ENCODE peak calls at places on chromosomes 7 and 10, in five cellular contexts. S is fibroblast of lung, O is uterus, I is hepatocyte, Q is esophagus squamous epithelium. A is an unnamed sample.

GRCh38 chr7:152313879-152314604 is 121.8 kb downstream of the KMT2C start:
- DNase-seq in S (peak; percentile 94), O (peak; percentile 47), I (peak; percentile 42), Q (no peak), A (peak; percentile 85)

GRCh38 chr7:13016633-13017324 is 329.3 kb downstream of the ARL4A start:
- DNase-seq in S (peak; percentile 66), Q (no peak), O (no peak), I (peak; percentile 29), A (peak; percentile 69)

GRCh38 chr10:27470890-27471289 is 33.2 kb upstream of the RAB18 start:
- DNase-seq in I (no peak), Q (no peak), O (no peak), S (no peak), A (no peak)

GRCh38 chr7:99102361-99102760 is 41.5 kb downstream of the SMURF1 start:
- DNase-seq in O (no peak), Q (no peak), I (no peak), S (no peak), A (no peak)

GRCh38 chr7:1050254-1050906 is 6.0 kb downstream of the GPR146 start:
- DNase-seq in S (no peak), Q (no peak), I (no peak), O (no peak), A (no peak)

GRCh38 chr7:34260282-34260681 is 354.9 kb downstream of the BMPER start:
- DNase-seq in I (peak; percentile 12), S (peak; percentile 96), O (no peak), Q (no peak), A (peak; percentile 92)

GRCh38 chr7:117132385-117133120 is 179.3 kb downstream of the ST7 start:
- DNase-seq in Q (no peak), O (no peak), S (peak; percentile 97), I (no peak), A (peak; percentile 93)

GRCh38 chr7:134780166-134780853 is 876 bp downstream of the CALD1 start:
- DNase-seq in I (no peak), S (no peak), Q (no peak), O (no peak), A (peak; percentile 49)

GRCh38 chr10:48199580-48200377 is 74.7 kb downstream of the FRMPD2 start:
- DNase-seq in Q (no peak), I (peak; percentile 44), O (no peak), S (peak; percentile 51), A (peak; percentile 66)

GRCh38 chr10:93992400-93993030 is 1.2 kb upstream of the PLCE1 start:
- DNase-seq in Q (no peak), I (no peak), S (peak; percentile 29), O (no peak), A (peak; percentile 50)
- TF ChIP-seq CTCF in Q (no peak), I (peak; percentile 13), S (peak; percentile 16), O (peak; percentile 14), A (peak; percentile 21)

GRCh38 chr7:132877578-132877977 is 204.3 kb downstream of the CHCHD3 start:
- DNase-seq in S (no peak), I (no peak), O (no peak), Q (no peak), A (no peak)
- H3K4me3 ChIP-seq in S (no peak overlapping the region), I (no peak overlapping the region), O (no peak overlapping the region), Q (no peak overlapping the region), A (no peak overlapping the region)

GRCh38 chr7:48141551-48141950 is 29.7 kb upstream of the ABCA13 start:
- DNase-seq in O (no peak), S (no peak), Q (no peak), I (no peak), A (no peak)

GRCh38 chr7:48144291-48144768 is 26.9 kb upstream of the ABCA13 start:
- DNase-seq in S (no peak), O (no peak), I (peak; percentile 74), Q (no peak), A (no peak)

GRCh38 chr7:48140001-48140681 is 31.1 kb upstream of the ABCA13 start:
- DNase-seq in S (peak; percentile 13), Q (no peak), I (peak; percentile 64), O (no peak), A (peak; percentile 10)

DNA sequence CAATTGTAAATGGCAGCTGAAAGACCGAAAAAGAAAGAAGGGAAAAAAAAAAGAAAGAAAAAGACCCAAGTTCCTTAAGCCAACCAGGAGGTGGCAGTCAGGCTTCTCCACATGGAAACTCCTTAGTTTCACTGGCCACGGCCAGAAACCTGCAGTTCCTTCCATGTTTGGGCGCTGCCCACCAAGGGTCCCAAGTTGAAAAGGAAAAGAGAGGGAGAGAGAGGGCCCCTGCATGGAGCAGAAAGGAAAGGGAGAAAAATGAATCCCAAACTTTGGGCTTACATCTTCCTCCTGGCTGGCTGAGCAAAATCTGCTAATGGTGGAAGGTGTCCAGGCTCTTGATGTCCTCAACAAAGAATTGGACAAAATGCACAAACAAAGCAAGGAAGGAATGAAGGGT is 31.8 kb upstream of the ABCA13 start:
- DNase-seq in S (peak; percentile 20), Q (no peak), O (no peak), I (peak; percentile 25), A (no peak)
- TF ChIP-seq CTCF in S (peak; percentile 37), Q (no peak), O (no peak), I (peak; percentile 42), A (peak; percentile 33)

DNA sequence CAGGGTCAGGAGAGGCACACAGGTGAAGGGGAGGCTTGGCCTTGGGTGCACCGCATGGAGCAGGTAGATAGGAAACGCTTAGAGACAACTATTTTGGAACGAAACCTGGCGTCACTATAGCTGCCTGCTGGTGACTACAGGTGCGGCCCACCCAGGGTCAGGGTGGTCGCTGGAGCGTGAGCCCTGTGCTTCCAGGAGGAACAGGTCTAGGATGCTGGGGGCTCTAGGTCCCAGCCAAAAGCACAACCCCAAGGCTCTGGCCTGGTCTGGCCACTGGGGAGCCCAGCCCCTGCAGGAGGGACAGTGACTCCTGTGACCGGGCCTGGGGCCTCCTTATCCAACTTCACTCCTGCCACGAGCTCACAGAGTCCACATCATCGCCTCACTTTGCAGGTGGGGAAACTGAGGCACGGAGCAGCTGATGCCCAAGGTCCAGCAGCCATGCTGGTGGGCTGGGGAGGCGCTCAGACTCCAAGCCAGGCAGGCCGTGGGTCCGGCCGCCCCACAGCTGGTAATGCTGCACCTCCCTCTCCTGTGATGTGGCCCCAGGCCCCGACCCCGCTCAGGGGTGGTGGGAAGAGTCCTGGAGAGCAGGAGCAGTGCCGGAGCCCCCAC is 9.0 kb downstream of the LFNG start:
- DNase-seq in I (no peak), S (no peak), Q (no peak), O (no peak), A (no peak)
- H3K4me3 ChIP-seq in I (no peak overlapping the region), S (no peak overlapping the region), Q (no peak overlapping the region), O (no peak overlapping the region), A (no peak overlapping the region)

DNA sequence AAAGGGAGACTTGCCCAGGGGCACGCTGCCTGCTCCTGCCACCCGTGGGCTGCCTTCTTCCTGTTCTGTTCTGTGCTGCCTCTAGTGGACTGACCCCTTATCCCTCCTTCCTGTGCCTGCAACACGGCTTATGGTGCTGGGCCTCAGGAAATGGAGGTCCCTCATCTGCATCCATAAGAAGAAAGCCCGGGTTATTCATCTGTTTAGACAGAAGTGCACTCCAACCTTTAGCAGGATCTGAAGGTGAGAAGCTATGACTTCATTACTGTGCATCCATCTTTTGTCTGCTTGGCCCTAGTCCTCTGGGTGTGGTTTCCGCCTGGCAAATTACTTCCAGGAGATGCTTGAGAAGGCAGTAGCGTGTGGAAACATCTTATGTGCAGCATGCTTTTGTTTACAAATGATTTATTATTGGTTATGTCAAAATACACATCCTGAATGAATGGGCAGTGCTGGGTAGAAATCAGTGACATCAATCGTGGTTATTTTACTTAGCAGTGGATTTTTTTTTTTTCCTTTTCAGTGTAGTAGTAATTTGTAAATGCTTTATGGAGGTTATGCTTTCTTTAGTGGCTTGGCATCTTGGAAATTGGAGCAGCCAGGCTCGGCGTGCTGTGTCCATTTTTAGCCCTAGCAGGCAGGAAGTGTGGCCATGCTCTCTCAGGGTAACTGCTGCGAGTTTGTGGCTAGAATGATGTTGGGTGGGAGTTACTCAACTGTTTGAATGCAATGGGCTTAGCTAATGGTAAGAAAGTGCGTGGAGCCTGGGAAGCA is 12.7 kb downstream of the PTPRE start:
- DNase-seq in Q (no peak), O (no peak), I (no peak), S (peak; percentile 90), A (peak; percentile 77)
- TF ChIP-seq CTCF in Q (no peak), O (no peak), I (peak; percentile 24), S (peak; percentile 7), A (peak; percentile 36)

DNA sequence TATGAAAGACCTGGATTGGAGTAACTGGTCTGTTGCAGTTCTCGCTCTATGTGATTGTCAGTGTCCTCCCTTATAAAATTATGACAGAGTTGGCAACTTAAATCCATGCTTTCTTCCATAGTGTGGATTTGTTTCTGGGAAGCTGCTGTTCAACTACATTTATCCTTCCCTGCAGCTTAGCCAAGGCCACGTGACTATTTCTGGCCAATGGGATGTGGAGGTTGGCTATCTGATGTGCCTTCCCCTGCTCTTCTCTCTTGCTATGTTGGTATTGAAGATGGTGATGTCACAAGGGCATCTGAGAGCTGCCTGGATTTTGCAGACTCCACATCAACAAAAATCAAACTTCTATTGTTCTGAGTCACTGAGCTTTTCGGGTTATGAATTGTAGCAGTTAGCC is 164.9 kb upstream of the RHOBTB1 start:
- DNase-seq in I (no peak), Q (no peak), O (no peak), S (peak; percentile 12), A (no peak)
- H3K4me3 ChIP-seq in I (no peak overlapping the region), Q (no peak overlapping the region), O (no peak overlapping the region), S (no peak overlapping the region), A (no peak overlapping the region)

GRCh38 chr10:78330884-78331283 is 297.2 kb downstream of the RPS24 start:
- DNase-seq in I (no peak), S (no peak), Q (no peak), O (no peak), A (no peak)

GRCh38 chr10:78328592-78329404 is 295.1 kb downstream of the RPS24 start:
- DNase-seq in S (no peak), I (no peak), O (no peak), Q (no peak), A (no peak)

GRCh38 chr10:78327778-78328591 is 294.3 kb downstream of the RPS24 start:
- DNase-seq in I (no peak), O (no peak), Q (no peak), S (no peak), A (no peak)

GRCh38 chr10:78321500-78321899 is 287.8 kb downstream of the RPS24 start:
- DNase-seq in S (no peak), I (no peak), O (no peak), Q (no peak), A (no peak)

GRCh38 chr10:78326372-78326771 is 292.7 kb downstream of the RPS24 start:
- DNase-seq in Q (no peak), O (no peak), I (no peak), S (no peak), A (no peak)
- TF ChIP-seq CTCF in Q (no peak), O (no peak), I (no peak), S (no peak), A (no peak)

DNA sequence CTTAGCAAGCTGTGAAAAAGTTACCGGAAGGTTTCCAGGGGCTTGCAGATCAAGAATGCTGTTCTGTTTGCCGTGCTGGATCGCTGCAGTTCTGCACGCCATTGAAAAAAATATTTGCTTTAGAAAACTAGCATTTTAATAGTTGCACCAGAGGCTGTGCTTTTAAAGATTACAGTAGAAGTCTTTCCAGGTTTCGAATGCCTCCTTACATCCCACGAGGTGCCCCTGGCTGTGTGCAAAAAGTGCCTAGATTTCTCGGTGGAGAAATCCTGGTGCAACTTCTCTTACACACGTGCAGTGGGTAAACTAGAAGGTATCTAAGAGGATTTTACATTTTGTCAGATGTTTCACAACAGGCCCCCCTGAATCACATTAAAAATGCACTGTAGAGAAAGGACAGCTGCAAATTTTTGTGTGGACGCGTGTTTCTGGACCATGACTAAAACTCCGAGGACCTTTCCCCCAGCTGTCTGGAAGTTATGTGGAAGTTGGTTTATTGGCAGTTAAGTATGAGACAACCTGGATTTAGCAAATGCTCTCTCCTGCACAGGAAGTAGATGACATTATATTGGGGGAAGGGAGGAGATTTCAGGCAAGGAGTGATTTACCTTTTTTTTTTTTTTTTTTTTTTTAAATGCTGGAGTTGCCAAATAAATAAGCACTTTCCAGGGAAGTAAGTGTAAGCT is 5.8 kb downstream of the TCF7L2 start:
- DNase-seq in Q (no peak), O (peak; percentile 55), I (peak; percentile 32), S (peak; percentile 90), A (peak; percentile 74)
- H3K4me3 ChIP-seq in Q (no peak overlapping the region), O (peak overlapping the region; percentile 0), I (peak overlapping the region; percentile 54), S (peak overlapping the region; percentile 40), A (peak overlapping the region; percentile 16)